ENCODE peak calls at places on chromosome 5, in ten cellular contexts. One of them, this sample, is unnamed.

GRCh38 chr5:91384671-91385430 is 1.7 kb upstream of the ARRDC3 start:
- DNase-seq in HepG2: peak; percentile 90
- DNase-seq in transverse colon: peak; percentile 50
- DNase-seq in tibial nerve: no peak
- DNase-seq in A549: peak; percentile 92
- DNase-seq in ovary: no peak
- DNase-seq in K562: peak; percentile 85
- DNase-seq in sigmoid colon: no peak
- DNase-seq in stomach: peak; percentile 40
- DNase-seq in esophagus muscularis mucosa: no peak
- DNase-seq in this sample: no peak

GRCh38 chr5:72951850-72952468 is 3.9 kb upstream of the FCHO2 start:
- DNase-seq in A549: peak; percentile 47
- DNase-seq in ovary: no peak
- DNase-seq in stomach: no peak
- DNase-seq in K562: no peak
- DNase-seq in esophagus muscularis mucosa: no peak
- DNase-seq in HepG2: no peak
- DNase-seq in sigmoid colon: no peak
- DNase-seq in tibial nerve: no peak
- DNase-seq in transverse colon: peak; percentile 20
- DNase-seq in this sample: no peak

GRCh38 chr5:151222769-151223446 is 984 bp downstream of the CCDC69 start:
- DNase-seq in HepG2: no peak
- DNase-seq in esophagus muscularis mucosa: no peak
- DNase-seq in transverse colon: peak; percentile 69
- DNase-seq in tibial nerve: no peak
- DNase-seq in A549: peak; percentile 13
- DNase-seq in K562: peak; percentile 61
- DNase-seq in sigmoid colon: peak; percentile 88
- DNase-seq in ovary: peak; percentile 53
- DNase-seq in stomach: no peak
- DNase-seq in this sample: peak; percentile 60

GRCh38 chr5:26009742-26010141 is 1028.6 kb downstream of the CDH9 start:
- DNase-seq in A549: peak; percentile 65
- DNase-seq in HepG2: no peak
- DNase-seq in transverse colon: no peak
- DNase-seq in stomach: no peak
- DNase-seq in sigmoid colon: no peak
- DNase-seq in esophagus muscularis mucosa: no peak
- DNase-seq in tibial nerve: no peak
- DNase-seq in K562: no peak
- DNase-seq in ovary: no peak
- DNase-seq in this sample: peak; percentile 23

GRCh38 chr5:59724482-59725392 is 168.8 kb downstream of the PDE4D start:
- DNase-seq in tibial nerve: no peak
- DNase-seq in K562: peak; percentile 24
- DNase-seq in transverse colon: peak; percentile 26
- DNase-seq in ovary: no peak
- DNase-seq in HepG2: peak; percentile 15
- DNase-seq in stomach: no peak
- DNase-seq in A549: peak; percentile 66
- DNase-seq in sigmoid colon: no peak
- DNase-seq in esophagus muscularis mucosa: no peak
- DNase-seq in this sample: no peak

GRCh38 chr5:104297076-104297475 is 734.5 kb upstream of the NUDT12 start:
- DNase-seq in tibial nerve: no peak
- DNase-seq in sigmoid colon: no peak
- DNase-seq in ovary: no peak
- DNase-seq in esophagus muscularis mucosa: no peak
- DNase-seq in transverse colon: no peak
- DNase-seq in A549: no peak
- DNase-seq in HepG2: no peak
- DNase-seq in stomach: no peak
- DNase-seq in K562: no peak
- DNase-seq in this sample: no peak

GRCh38 chr5:160850439-160850838 is 1.6 kb downstream of the ATP10B start:
- DNase-seq in esophagus muscularis mucosa: no peak
- DNase-seq in transverse colon: no peak
- DNase-seq in ovary: no peak
- DNase-seq in A549: no peak
- DNase-seq in stomach: no peak
- DNase-seq in tibial nerve: no peak
- DNase-seq in HepG2: no peak
- DNase-seq in K562: no peak
- DNase-seq in sigmoid colon: no peak
- DNase-seq in this sample: no peak

GRCh38 chr5:80711938-80712337 is 57.2 kb upstream of the DHFR start:
- DNase-seq in transverse colon: no peak
- DNase-seq in tibial nerve: no peak
- DNase-seq in ovary: no peak
- DNase-seq in sigmoid colon: no peak
- DNase-seq in A549: peak; percentile 54
- DNase-seq in K562: peak; percentile 15
- DNase-seq in esophagus muscularis mucosa: no peak
- DNase-seq in stomach: no peak
- DNase-seq in HepG2: peak; percentile 44
- DNase-seq in this sample: no peak

GRCh38 chr5:120446896-120447295 is 17.2 kb upstream of the PRR16 start:
- DNase-seq in ovary: no peak
- DNase-seq in HepG2: no peak
- DNase-seq in sigmoid colon: no peak
- DNase-seq in esophagus muscularis mucosa: no peak
- DNase-seq in A549: no peak
- DNase-seq in stomach: no peak
- DNase-seq in K562: no peak
- DNase-seq in tibial nerve: no peak
- DNase-seq in transverse colon: no peak
- DNase-seq in this sample: no peak

GRCh38 chr5:32283539-32284377 is 29.0 kb downstream of the MTMR12 start:
- DNase-seq in transverse colon: no peak
- DNase-seq in HepG2: no peak
- DNase-seq in stomach: no peak
- DNase-seq in esophagus muscularis mucosa: no peak
- DNase-seq in tibial nerve: no peak
- DNase-seq in K562: no peak
- DNase-seq in sigmoid colon: no peak
- DNase-seq in ovary: no peak
- DNase-seq in A549: no peak
- DNase-seq in this sample: no peak

GRCh38 chr5:176620333-176620981 is 9.9 kb downstream of the SNCB start:
- DNase-seq in K562: peak; percentile 54
- DNase-seq in tibial nerve: no peak
- DNase-seq in ovary: no peak
- DNase-seq in transverse colon: no peak
- DNase-seq in esophagus muscularis mucosa: no peak
- DNase-seq in HepG2: no peak
- DNase-seq in stomach: no peak
- DNase-seq in sigmoid colon: no peak
- DNase-seq in A549: peak; percentile 24
- DNase-seq in this sample: peak; percentile 66

GRCh38 chr5:57718155-57718554 is 235.5 kb upstream of the ACTBL2 start:
- DNase-seq in tibial nerve: no peak
- DNase-seq in ovary: no peak
- DNase-seq in stomach: no peak
- DNase-seq in K562: no peak
- DNase-seq in HepG2: peak; percentile 85
- DNase-seq in A549: peak; percentile 85
- DNase-seq in transverse colon: no peak
- DNase-seq in sigmoid colon: no peak
- DNase-seq in esophagus muscularis mucosa: no peak
- DNase-seq in this sample: no peak

GRCh38 chr5:13251623-13252367 is 692.7 kb downstream of the DNAH5 start:
- DNase-seq in tibial nerve: no peak
- DNase-seq in ovary: no peak
- DNase-seq in esophagus muscularis mucosa: no peak
- DNase-seq in sigmoid colon: no peak
- DNase-seq in A549: no peak
- DNase-seq in stomach: peak; percentile 62
- DNase-seq in K562: no peak
- DNase-seq in transverse colon: no peak
- DNase-seq in HepG2: no peak
- DNase-seq in this sample: no peak

GRCh38 chr5:176547811-176548210 is 1.3 kb upstream of the CDHR2 start:
- DNase-seq in ovary: no peak
- DNase-seq in tibial nerve: no peak
- DNase-seq in HepG2: peak; percentile 78
- DNase-seq in esophagus muscularis mucosa: no peak
- DNase-seq in A549: peak; percentile 79
- DNase-seq in stomach: peak; percentile 58
- DNase-seq in transverse colon: peak; percentile 86
- DNase-seq in sigmoid colon: no peak
- DNase-seq in K562: no peak
- DNase-seq in this sample: no peak

GRCh38 chr5:124841829-124842712 is 95.6 kb upstream of the ZNF608 start:
- DNase-seq in K562: no peak
- DNase-seq in sigmoid colon: no peak
- DNase-seq in stomach: no peak
- DNase-seq in A549: no peak
- DNase-seq in transverse colon: no peak
- DNase-seq in esophagus muscularis mucosa: no peak
- DNase-seq in tibial nerve: no peak
- DNase-seq in ovary: no peak
- DNase-seq in HepG2: no peak
- DNase-seq in this sample: no peak

GRCh38 chr5:159947708-159948358 is 31.6 kb downstream of the ADRA1B start:
- DNase-seq in transverse colon: no peak
- DNase-seq in A549: peak; percentile 19
- DNase-seq in K562: no peak
- DNase-seq in esophagus muscularis mucosa: no peak
- DNase-seq in ovary: no peak
- DNase-seq in sigmoid colon: no peak
- DNase-seq in stomach: no peak
- DNase-seq in HepG2: no peak
- DNase-seq in tibial nerve: no peak
- DNase-seq in this sample: no peak

GRCh38 chr5:180630426-180630825 is 19.0 kb downstream of the FLT4 start:
- DNase-seq in stomach: no peak
- DNase-seq in K562: no peak
- DNase-seq in sigmoid colon: no peak
- DNase-seq in transverse colon: no peak
- DNase-seq in A549: no peak
- DNase-seq in HepG2: no peak
- DNase-seq in ovary: no peak
- DNase-seq in tibial nerve: no peak
- DNase-seq in esophagus muscularis mucosa: no peak
- DNase-seq in this sample: no peak
- TF ChIP-seq EP300 in stomach: no peak
- TF ChIP-seq EP300 in K562: no peak
- TF ChIP-seq EP300 in sigmoid colon: no peak
- TF ChIP-seq EP300 in transverse colon: no peak
- TF ChIP-seq EP300 in A549: no peak
- TF ChIP-seq EP300 in HepG2: no peak
- TF ChIP-seq EP300 in ovary: no peak
- TF ChIP-seq EP300 in tibial nerve: no peak
- TF ChIP-seq EP300 in esophagus muscularis mucosa: no peak
- TF ChIP-seq EP300 in this sample: no peak

GRCh38 chr5:61724102-61724501 is 392.0 kb downstream of the ZSWIM6 start:
- DNase-seq in tibial nerve: no peak
- DNase-seq in A549: no peak
- DNase-seq in HepG2: no peak
- DNase-seq in K562: no peak
- DNase-seq in sigmoid colon: no peak
- DNase-seq in esophagus muscularis mucosa: peak; percentile 19
- DNase-seq in ovary: no peak
- DNase-seq in transverse colon: no peak
- DNase-seq in stomach: no peak
- DNase-seq in this sample: no peak

GRCh38 chr5:61719124-61719523 is 387.1 kb downstream of the ZSWIM6 start:
- DNase-seq in esophagus muscularis mucosa: peak; percentile 29
- DNase-seq in K562: no peak
- DNase-seq in HepG2: no peak
- DNase-seq in tibial nerve: no peak
- DNase-seq in ovary: no peak
- DNase-seq in A549: no peak
- DNase-seq in sigmoid colon: no peak
- DNase-seq in transverse colon: no peak
- DNase-seq in stomach: no peak
- DNase-seq in this sample: no peak
- TF ChIP-seq EP300 in esophagus muscularis mucosa: no peak
- TF ChIP-seq EP300 in K562: no peak
- TF ChIP-seq EP300 in HepG2: no peak
- TF ChIP-seq EP300 in tibial nerve: no peak
- TF ChIP-seq EP300 in ovary: no peak
- TF ChIP-seq EP300 in A549: no peak
- TF ChIP-seq EP300 in sigmoid colon: no peak
- TF ChIP-seq EP300 in transverse colon: no peak
- TF ChIP-seq EP300 in stomach: no peak
- TF ChIP-seq EP300 in this sample: no peak

DNA sequence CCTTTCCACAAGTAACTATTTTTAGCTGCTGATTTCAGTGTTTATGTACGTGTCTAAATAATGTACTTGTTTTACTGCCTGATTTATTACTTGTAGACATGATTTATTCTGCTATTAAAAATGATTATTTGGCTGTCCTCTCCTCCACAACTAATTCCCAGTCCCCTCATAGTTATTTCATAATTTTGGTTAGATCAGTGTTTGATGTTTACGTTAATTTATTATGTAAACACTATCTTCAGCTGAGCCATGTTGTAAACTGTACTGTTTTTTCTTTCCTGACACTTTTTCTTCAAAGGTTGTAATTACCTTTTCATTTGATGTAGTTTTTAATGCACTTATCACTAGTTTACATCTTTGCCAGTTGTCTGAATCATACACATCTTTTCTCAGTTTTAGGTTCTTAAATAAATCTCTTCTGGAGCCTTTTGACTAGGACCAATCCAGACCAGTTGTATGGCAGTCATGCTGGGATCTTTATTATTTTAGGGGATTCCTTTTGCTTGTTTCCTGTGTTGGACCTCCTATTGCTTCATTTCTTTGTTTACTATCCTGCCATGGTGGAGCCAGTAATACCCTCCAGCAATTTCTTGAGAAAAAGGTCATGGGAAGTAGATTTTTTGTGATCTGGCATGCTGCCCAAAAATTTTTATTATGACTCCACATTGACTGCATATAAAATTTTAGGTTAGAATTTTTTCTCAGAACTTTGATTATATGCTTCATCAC is 16.1 kb downstream of the AP3S1 start:
- DNase-seq in tibial nerve: no peak
- DNase-seq in stomach: no peak
- DNase-seq in transverse colon: no peak
- DNase-seq in HepG2: no peak
- DNase-seq in esophagus muscularis mucosa: no peak
- DNase-seq in sigmoid colon: no peak
- DNase-seq in ovary: no peak
- DNase-seq in K562: no peak
- DNase-seq in A549: peak; percentile 43
- DNase-seq in this sample: no peak
- TF ChIP-seq EP300 in tibial nerve: no peak
- TF ChIP-seq EP300 in stomach: no peak
- TF ChIP-seq EP300 in transverse colon: no peak
- TF ChIP-seq EP300 in HepG2: no peak
- TF ChIP-seq EP300 in esophagus muscularis mucosa: no peak
- TF ChIP-seq EP300 in sigmoid colon: no peak
- TF ChIP-seq EP300 in ovary: no peak
- TF ChIP-seq EP300 in K562: no peak
- TF ChIP-seq EP300 in A549: no peak
- TF ChIP-seq EP300 in this sample: no peak

DNA sequence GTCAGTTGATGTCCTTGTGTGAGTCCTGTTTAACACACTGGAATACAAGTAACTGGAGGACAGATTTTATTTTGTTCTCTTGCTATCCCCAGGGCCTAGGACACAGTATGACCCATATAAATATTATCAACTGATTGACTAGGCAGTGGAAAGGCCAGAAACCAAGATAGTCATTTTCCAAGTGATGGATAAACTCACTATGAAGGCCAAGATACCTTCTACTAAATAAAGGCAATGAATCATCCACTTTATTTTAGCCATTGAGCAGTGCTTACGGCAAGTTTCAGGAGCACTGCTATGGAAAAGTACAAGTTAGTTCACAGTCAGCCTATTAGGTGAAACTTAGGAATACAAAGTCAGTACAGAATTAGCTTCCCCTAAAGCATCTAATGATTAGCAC is 153.2 kb downstream of the SEMA5A start:
- DNase-seq in transverse colon: no peak
- DNase-seq in stomach: no peak
- DNase-seq in ovary: no peak
- DNase-seq in HepG2: no peak
- DNase-seq in A549: no peak
- DNase-seq in esophagus muscularis mucosa: no peak
- DNase-seq in K562: no peak
- DNase-seq in sigmoid colon: no peak
- DNase-seq in tibial nerve: no peak
- DNase-seq in this sample: no peak
- TF ChIP-seq EP300 in transverse colon: no peak
- TF ChIP-seq EP300 in stomach: no peak
- TF ChIP-seq EP300 in ovary: no peak
- TF ChIP-seq EP300 in HepG2: no peak
- TF ChIP-seq EP300 in A549: no peak
- TF ChIP-seq EP300 in esophagus muscularis mucosa: no peak
- TF ChIP-seq EP300 in K562: no peak
- TF ChIP-seq EP300 in sigmoid colon: no peak
- TF ChIP-seq EP300 in tibial nerve: no peak
- TF ChIP-seq EP300 in this sample: no peak

This sample was measured in H1.